ENCODE peak calls at places on chromosomes 4 and X, in seven cellular contexts. L, K, X, H, P, M and J are unnamed samples. For H3K4me1, the result is how much of the 10 kb centered on the place peaks cover.

GRCh38 chr4:79141530-79141929 is 184.3 kb downstream of the NAA11 start:
- DNase-seq in L (peak), K (peak), X (peak), H (peak), P (no peak), M (no peak), J (no peak)

GRCh38 chr4:183878571-183878970 is 26.5 kb upstream of the STOX2 start:
- DNase-seq in L (no peak), K (peak), X (no peak), H (no peak), P (no peak), M (no peak), J (no peak)

GRCh38 chrX:4935846-4936245 is 1222.4 kb upstream of the PRKX start:
- DNase-seq in L (no peak), K (no peak), X (no peak), H (no peak), P (no peak), M (no peak), J (no peak)

GRCh38 chr4:157664726-157665125 is 444.2 kb downstream of the GRIA2 start:
- DNase-seq in L (peak), K (no peak), X (no peak), H (no peak), P (no peak), M (no peak), J (no peak)

GRCh38 chr4:142801966-142802365 is 44.1 kb downstream of the INPP4B start:
- DNase-seq in L (no peak), K (no peak), X (no peak), H (no peak), P (no peak), M (no peak), J (no peak)

GRCh38 chr4:78720994-78721677 is 55.0 kb upstream of the BMP2K start:
- DNase-seq in L (no peak), K (no peak), X (no peak), H (no peak), P (no peak), M (no peak), J (peak)

GRCh38 chrX:129771266-129771995 is 8.3 kb upstream of the SASH3 start:
- DNase-seq in L (no peak), K (no peak), X (no peak), H (no peak), P (no peak), M (no peak), J (no peak)

GRCh38 chrX:13669246-13669689 is 16.3 kb downstream of the TCEANC start:
- DNase-seq in L (peak), K (no peak), X (no peak), H (no peak), P (peak), M (peak), J (peak)

GRCh38 chrX:132171881-132172280 is 44.1 kb upstream of the FRMD7 start:
- DNase-seq in L (no peak), K (no peak), X (no peak), H (no peak), P (no peak), M (no peak), J (no peak)

GRCh38 chr4:40484346-40484745 is 145.3 kb downstream of the RBM47 start:
- DNase-seq in L (peak), K (no peak), X (no peak), H (no peak), P (no peak), M (no peak), J (no peak)

GRCh38 chr4:40481977-40482376 is 146.8 kb downstream of the CHRNA9 start:
- DNase-seq in L (no peak), K (no peak), X (no peak), H (no peak), P (no peak), M (no peak), J (no peak)

GRCh38 chr4:40490481-40490880 is 139.2 kb downstream of the RBM47 start:
- DNase-seq in L (no peak), K (no peak), X (no peak), H (no peak), P (no peak), M (no peak), J (no peak)

GRCh38 chr4:40482985-40483647 is 146.5 kb downstream of the RBM47 start:
- DNase-seq in L (peak), K (peak), X (peak), H (no peak), P (no peak), M (no peak), J (no peak)

DNA sequence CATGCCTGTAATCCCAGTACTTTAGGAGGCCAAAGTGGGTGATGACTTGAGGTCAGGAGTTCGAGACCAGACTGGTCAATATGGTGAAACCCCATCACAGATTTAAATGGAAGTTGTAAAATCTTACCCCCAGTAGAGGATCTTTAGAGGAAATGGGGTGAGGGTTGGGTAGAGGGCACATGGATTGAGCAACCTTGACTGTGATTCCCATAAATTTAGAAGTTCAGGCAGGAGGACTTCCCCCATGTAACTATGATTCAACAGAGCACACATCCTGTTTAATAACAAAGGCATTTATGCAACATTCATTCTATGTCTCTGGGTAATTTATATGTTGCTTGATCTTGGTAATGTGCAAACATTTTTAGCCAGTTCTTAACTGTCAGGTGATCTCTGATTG is 143.1 kb downstream of the RBM47 start:
- DNase-seq in L (peak), K (no peak), X (no peak), H (no peak), P (no peak), M (no peak), J (no peak)
- H3K4me3 ChIP-seq in L (no peak), K (no peak), X (no peak), H (no peak), P (no peak), M (no peak), J (no peak)

DNA sequence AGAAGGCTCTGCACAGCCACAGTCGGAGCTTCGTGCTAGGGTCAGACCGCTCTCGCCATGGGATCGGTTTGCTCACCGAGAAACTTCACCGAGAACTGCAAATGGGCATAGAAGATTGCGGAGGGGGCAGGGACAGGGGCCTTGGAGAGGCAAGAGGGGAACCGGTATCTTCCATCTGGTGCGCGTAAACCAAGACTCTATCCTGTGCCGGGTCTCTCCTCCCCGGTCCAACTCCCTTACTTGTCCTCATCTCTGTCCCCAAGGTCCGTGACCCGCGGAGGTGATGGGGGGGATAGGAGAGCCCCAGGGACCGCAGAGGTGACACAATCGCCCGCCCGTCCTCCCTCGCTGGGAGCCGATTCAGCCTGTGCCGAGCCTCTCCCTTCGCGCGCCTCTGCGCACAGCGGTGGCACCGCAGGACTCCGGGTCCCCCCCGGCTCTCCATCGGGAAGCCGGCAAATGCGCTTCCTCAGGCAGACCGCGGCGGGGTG is 960 bp downstream of the SCD5 start:
- DNase-seq in L (peak), K (peak), X (peak), H (no peak), P (no peak), M (peak), J (peak)
- H3K27ac ChIP-seq in L (no peak), K (no peak), X (no peak), H (no peak), P (no peak), M (peak), J (no peak)

GRCh38 chr4:26864904-26865303 is 4.3 kb downstream of the STIM2 start:
- DNase-seq in L (no peak), K (no peak), X (no peak), H (no peak), P (no peak), M (no peak), J (no peak)
- H3K4me1 ChIP-seq in L (under half), K (under half), X (under half), H (under half), P (half or more), M (under half), J (under half)

DNA sequence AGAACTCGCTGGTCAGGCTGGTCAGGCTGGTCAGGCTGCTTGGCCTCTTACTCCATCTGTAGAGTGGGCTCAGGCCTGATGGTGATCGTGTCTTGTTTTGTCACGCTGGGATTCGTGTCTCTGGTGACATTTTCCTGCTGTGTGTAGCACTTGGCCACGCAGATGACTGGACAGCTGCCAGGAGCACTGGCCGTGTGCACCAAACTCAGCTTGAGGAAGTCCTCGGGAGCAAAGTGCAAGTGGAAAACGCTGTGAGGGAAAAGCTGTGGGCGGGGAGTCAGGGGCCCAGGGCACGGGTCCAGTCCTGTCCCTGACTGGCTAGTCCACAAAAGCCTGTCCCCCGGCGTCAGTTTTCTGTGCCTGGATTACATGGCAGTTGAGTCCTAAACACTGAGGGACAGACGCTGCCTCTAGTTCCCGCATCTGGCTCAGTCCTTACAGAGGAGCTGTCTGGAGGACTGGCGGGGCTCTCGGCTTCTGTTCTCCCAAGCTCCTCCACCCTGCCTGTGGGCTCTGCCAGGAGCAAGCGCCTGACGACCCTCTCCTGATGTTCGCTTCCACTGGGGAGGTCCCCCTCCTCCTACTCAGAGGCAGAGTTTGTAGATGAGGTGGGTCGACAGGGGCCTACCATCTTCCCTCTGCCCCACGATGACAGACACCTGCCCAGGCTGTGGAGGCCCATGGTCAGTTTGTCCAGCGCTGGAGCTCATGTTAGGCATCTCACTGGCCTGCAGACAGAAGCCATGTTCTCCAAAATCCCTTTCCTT is 35.9 kb upstream of the GRPEL1 start:
- DNase-seq in L (no peak), K (peak), X (no peak), H (no peak), P (peak), M (peak), J (peak)
- H3K4me3 ChIP-seq in L (peak), K (peak), X (peak), H (peak), P (peak), M (no peak), J (peak)

GRCh38 chrX:147948531-147948930 is 32.6 kb upstream of the FMR1NB start:
- DNase-seq in L (no peak), K (no peak), X (no peak), H (no peak), P (no peak), M (no peak), J (no peak)

GRCh38 chrX:147950352-147950751 is 30.8 kb upstream of the FMR1NB start:
- DNase-seq in L (no peak), K (no peak), X (no peak), H (no peak), P (no peak), M (no peak), J (no peak)

DNA sequence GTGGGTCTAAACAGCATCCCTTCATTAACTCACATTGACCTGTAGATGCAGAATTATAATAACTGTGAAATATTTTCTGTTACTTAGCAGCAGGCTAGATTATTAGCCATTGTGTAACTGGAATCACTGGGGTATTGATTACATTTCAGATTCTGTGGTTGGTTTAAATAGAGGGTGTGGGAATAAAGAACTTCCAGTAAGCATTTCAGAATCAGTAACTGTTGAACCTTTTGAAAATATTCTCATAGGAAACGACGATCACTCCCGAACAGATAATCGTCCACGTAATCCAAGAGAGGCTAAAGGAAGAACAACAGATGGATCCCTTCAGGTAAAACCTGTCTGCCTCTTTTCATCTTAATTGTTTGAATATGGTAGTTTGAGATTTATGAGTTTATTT is 33.6 kb downstream of the FMR1 start:
- DNase-seq in L (no peak), K (no peak), X (no peak), H (no peak), P (no peak), M (no peak), J (no peak)
- H3K27ac ChIP-seq in L (no peak), K (no peak), X (no peak), H (no peak), P (no peak), M (no peak), J (no peak)

DNA sequence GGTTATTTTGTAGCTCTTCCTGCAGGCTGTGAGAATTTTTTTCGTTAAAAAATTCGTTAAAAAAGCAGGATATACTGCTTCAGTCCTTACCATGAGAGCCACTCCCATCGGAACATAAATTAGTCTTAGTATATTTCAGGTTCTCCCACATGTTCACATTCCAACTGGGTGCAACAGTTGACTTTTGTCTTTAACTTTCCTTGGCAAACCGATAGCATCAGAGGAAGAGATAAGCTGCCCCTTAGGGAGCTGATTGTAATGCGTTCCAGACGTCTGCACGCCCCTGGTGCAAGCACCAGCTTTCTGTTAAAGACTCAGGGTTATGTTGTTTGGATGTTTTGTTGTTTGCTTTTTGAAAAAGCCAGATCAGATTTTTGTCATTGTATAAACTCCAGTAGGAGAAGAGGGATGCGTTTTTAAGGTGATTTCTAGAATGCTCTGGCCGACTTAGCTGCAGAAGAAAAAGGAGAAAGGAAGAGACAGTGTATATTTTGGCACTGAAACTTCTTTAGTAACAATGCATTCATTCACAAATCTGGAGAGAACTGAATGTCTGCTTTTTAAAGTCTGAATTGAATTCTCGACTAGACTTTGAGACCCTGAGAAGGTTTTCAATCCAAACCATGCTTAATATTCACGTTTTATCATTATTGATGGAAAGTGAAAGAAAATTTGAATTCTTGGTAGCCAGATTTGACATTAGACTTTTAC is 160.9 kb downstream of the CBR4 start:
- DNase-seq in L (peak), K (peak), X (peak), H (no peak), P (no peak), M (no peak), J (no peak)
- H3K4me1 ChIP-seq in L (under half), K (half or more), X (half or more), H (under half), P (half or more), M (under half), J (under half)

GRCh38 chr4:17812801-17813200 is 2.0 kb downstream of the NCAPG start:
- DNase-seq in L (no peak), K (no peak), X (no peak), H (no peak), P (no peak), M (no peak), J (no peak)

GRCh38 chr4:17814140-17814539 is 3.4 kb downstream of the NCAPG start:
- DNase-seq in L (peak), K (no peak), X (no peak), H (no peak), P (no peak), M (no peak), J (no peak)

GRCh38 chr4:17810260-17811077 is at the start of the genes DCAF16 and NCAPG:
- DNase-seq in L (peak), K (peak), X (peak), H (peak), P (peak), M (peak), J (peak)

GRCh38 chr4:17811078-17811603 is 362 bp downstream of the NCAPG start:
- DNase-seq in L (peak), K (no peak), X (no peak), H (no peak), P (no peak), M (no peak), J (no peak)

GRCh38 chr4:17812125-17812524 is 1.3 kb downstream of the NCAPG start:
- DNase-seq in L (no peak), K (no peak), X (no peak), H (no peak), P (no peak), M (no peak), J (no peak)
- H3K4me3 ChIP-seq in L (peak), K (peak), X (peak), H (no peak), P (no peak), M (no peak), J (no peak)

GRCh38 chr4:139956436-139957107 is 197.4 kb downstream of the MAML3 start:
- DNase-seq in L (peak), K (peak), X (no peak), H (no peak), P (no peak), M (no peak), J (no peak)
- H3K27ac ChIP-seq in L (no peak), K (no peak), X (no peak), H (no peak), P (peak), M (no peak), J (peak)